ENCODE peak calls at places on chromosome 18, in nine cellular contexts. One of them, this sample, is unnamed.

GRCh38 chr18:48727685-48728084 is 188.9 kb downstream of the CTIF start:
- DNase-seq in HFFc6: no peak
- DNase-seq in B cell: no peak
- DNase-seq in lower lobe of right lung: no peak
- DNase-seq in cardiac fibroblast: no peak
- DNase-seq in right atrium auricular region: no peak
- DNase-seq in K562: no peak
- DNase-seq in bronchial epithelial cell: peak; percentile 4
- DNase-seq in endothelial cell: no peak
- DNase-seq in this sample: no peak

GRCh38 chr18:10122116-10122515 is 208.3 kb downstream of the VAPA start:
- DNase-seq in bronchial epithelial cell: peak; percentile 81
- DNase-seq in lower lobe of right lung: no peak
- DNase-seq in endothelial cell: no peak
- DNase-seq in HFFc6: peak; percentile 88
- DNase-seq in B cell: no peak
- DNase-seq in cardiac fibroblast: peak; percentile 83
- DNase-seq in K562: no peak
- DNase-seq in right atrium auricular region: no peak
- DNase-seq in this sample: no peak

GRCh38 chr18:23763343-23763742 is 74.1 kb downstream of the LAMA3 start:
- DNase-seq in right atrium auricular region: no peak
- DNase-seq in bronchial epithelial cell: no peak
- DNase-seq in B cell: no peak
- DNase-seq in HFFc6: no peak
- DNase-seq in cardiac fibroblast: no peak
- DNase-seq in endothelial cell: no peak
- DNase-seq in K562: no peak
- DNase-seq in lower lobe of right lung: no peak
- DNase-seq in this sample: no peak

GRCh38 chr18:79904357-79905147 is 46.9 kb downstream of the SLC66A2 start:
- DNase-seq in endothelial cell: no peak
- DNase-seq in lower lobe of right lung: peak; percentile 47
- DNase-seq in bronchial epithelial cell: peak; percentile 80
- DNase-seq in B cell: no peak
- DNase-seq in right atrium auricular region: no peak
- DNase-seq in cardiac fibroblast: no peak
- DNase-seq in K562: no peak
- DNase-seq in HFFc6: no peak
- DNase-seq in this sample: no peak

GRCh38 chr18:43312891-43313290 is 35.6 kb upstream of the SYT4 start:
- DNase-seq in right atrium auricular region: no peak
- DNase-seq in cardiac fibroblast: no peak
- DNase-seq in lower lobe of right lung: no peak
- DNase-seq in bronchial epithelial cell: peak; percentile 89
- DNase-seq in B cell: no peak
- DNase-seq in endothelial cell: no peak
- DNase-seq in HFFc6: no peak
- DNase-seq in K562: no peak
- DNase-seq in this sample: no peak

GRCh38 chr18:37403100-37403781 is 162.4 kb downstream of the CELF4 start:
- DNase-seq in lower lobe of right lung: no peak
- DNase-seq in HFFc6: peak; percentile 95
- DNase-seq in B cell: no peak
- DNase-seq in cardiac fibroblast: peak; percentile 86
- DNase-seq in bronchial epithelial cell: peak; percentile 20
- DNase-seq in K562: no peak
- DNase-seq in right atrium auricular region: peak; percentile 66
- DNase-seq in endothelial cell: no peak
- DNase-seq in this sample: no peak

GRCh38 chr18:59707306-59707705 is 10.1 kb upstream of the CCBE1 start:
- DNase-seq in HFFc6: no peak
- DNase-seq in cardiac fibroblast: no peak
- DNase-seq in endothelial cell: no peak
- DNase-seq in right atrium auricular region: no peak
- DNase-seq in B cell: no peak
- DNase-seq in lower lobe of right lung: no peak
- DNase-seq in bronchial epithelial cell: no peak
- DNase-seq in K562: no peak
- DNase-seq in this sample: no peak

GRCh38 chr18:2939317-2939716 is 73.6 kb downstream of the LPIN2 start:
- DNase-seq in cardiac fibroblast: no peak
- DNase-seq in right atrium auricular region: no peak
- DNase-seq in bronchial epithelial cell: no peak
- DNase-seq in K562: no peak
- DNase-seq in B cell: no peak
- DNase-seq in lower lobe of right lung: peak; percentile 68
- DNase-seq in endothelial cell: no peak
- DNase-seq in HFFc6: no peak
- DNase-seq in this sample: no peak

GRCh38 chr18:33720133-33720532 is 142.1 kb downstream of the ASXL3 start:
- DNase-seq in K562: no peak
- DNase-seq in endothelial cell: no peak
- DNase-seq in HFFc6: no peak
- DNase-seq in lower lobe of right lung: no peak
- DNase-seq in cardiac fibroblast: peak; percentile 25
- DNase-seq in B cell: no peak
- DNase-seq in right atrium auricular region: no peak
- DNase-seq in bronchial epithelial cell: peak; percentile 93
- DNase-seq in this sample: no peak

GRCh38 chr18:75183973-75184372 is 25.0 kb downstream of the PTGR3 start:
- DNase-seq in K562: no peak
- DNase-seq in right atrium auricular region: peak; percentile 46
- DNase-seq in lower lobe of right lung: no peak
- DNase-seq in bronchial epithelial cell: no peak
- DNase-seq in B cell: no peak
- DNase-seq in HFFc6: no peak
- DNase-seq in endothelial cell: no peak
- DNase-seq in cardiac fibroblast: no peak
- DNase-seq in this sample: no peak

GRCh38 chr18:55511277-55511676 is 76.7 kb downstream of the TCF4 start:
- DNase-seq in HFFc6: no peak
- DNase-seq in K562: no peak
- DNase-seq in right atrium auricular region: no peak
- DNase-seq in lower lobe of right lung: no peak
- DNase-seq in endothelial cell: no peak
- DNase-seq in bronchial epithelial cell: no peak
- DNase-seq in B cell: no peak
- DNase-seq in cardiac fibroblast: no peak
- DNase-seq in this sample: no peak

GRCh38 chr18:10354241-10354811 is 100.1 kb upstream of the APCDD1 start:
- DNase-seq in right atrium auricular region: no peak
- DNase-seq in HFFc6: no peak
- DNase-seq in K562: no peak
- DNase-seq in B cell: no peak
- DNase-seq in lower lobe of right lung: no peak
- DNase-seq in endothelial cell: no peak
- DNase-seq in cardiac fibroblast: peak; percentile 26
- DNase-seq in bronchial epithelial cell: no peak
- DNase-seq in this sample: no peak

GRCh38 chr18:58813090-58813489 is 51.6 kb upstream of the ZNF532 start:
- DNase-seq in HFFc6: no peak
- DNase-seq in cardiac fibroblast: no peak
- DNase-seq in right atrium auricular region: no peak
- DNase-seq in K562: no peak
- DNase-seq in endothelial cell: no peak
- DNase-seq in bronchial epithelial cell: no peak
- DNase-seq in B cell: no peak
- DNase-seq in lower lobe of right lung: no peak
- DNase-seq in this sample: no peak

GRCh38 chr18:10707294-10707693 is 181.5 kb downstream of the NAPG start:
- DNase-seq in right atrium auricular region: no peak
- DNase-seq in bronchial epithelial cell: no peak
- DNase-seq in cardiac fibroblast: no peak
- DNase-seq in B cell: no peak
- DNase-seq in K562: no peak
- DNase-seq in lower lobe of right lung: no peak
- DNase-seq in HFFc6: no peak
- DNase-seq in endothelial cell: no peak
- DNase-seq in this sample: no peak

GRCh38 chr18:68738572-68738971 is 23.7 kb upstream of the TMX3 start:
- DNase-seq in endothelial cell: no peak
- DNase-seq in HFFc6: no peak
- DNase-seq in bronchial epithelial cell: no peak
- DNase-seq in cardiac fibroblast: no peak
- DNase-seq in lower lobe of right lung: no peak
- DNase-seq in K562: no peak
- DNase-seq in B cell: no peak
- DNase-seq in right atrium auricular region: no peak
- DNase-seq in this sample: no peak

GRCh38 chr18:44602845-44603244 is 77.8 kb upstream of the SETBP1 start:
- DNase-seq in HFFc6: peak; percentile 24
- DNase-seq in K562: no peak
- DNase-seq in cardiac fibroblast: no peak
- DNase-seq in right atrium auricular region: no peak
- DNase-seq in endothelial cell: no peak
- DNase-seq in bronchial epithelial cell: peak; percentile 91
- DNase-seq in lower lobe of right lung: no peak
- DNase-seq in B cell: no peak
- DNase-seq in this sample: no peak

GRCh38 chr18:50696929-50697328 is 122.9 kb downstream of the MRO start:
- DNase-seq in K562: no peak
- DNase-seq in right atrium auricular region: no peak
- DNase-seq in HFFc6: no peak
- DNase-seq in cardiac fibroblast: no peak
- DNase-seq in lower lobe of right lung: no peak
- DNase-seq in endothelial cell: no peak
- DNase-seq in B cell: no peak
- DNase-seq in bronchial epithelial cell: no peak
- DNase-seq in this sample: no peak

GRCh38 chr18:74166397-74166796 is 18.1 kb downstream of the TIMM21 start:
- DNase-seq in lower lobe of right lung: no peak
- DNase-seq in HFFc6: no peak
- DNase-seq in bronchial epithelial cell: no peak
- DNase-seq in B cell: no peak
- DNase-seq in K562: no peak
- DNase-seq in cardiac fibroblast: no peak
- DNase-seq in endothelial cell: no peak
- DNase-seq in right atrium auricular region: no peak
- DNase-seq in this sample: no peak

DNA sequence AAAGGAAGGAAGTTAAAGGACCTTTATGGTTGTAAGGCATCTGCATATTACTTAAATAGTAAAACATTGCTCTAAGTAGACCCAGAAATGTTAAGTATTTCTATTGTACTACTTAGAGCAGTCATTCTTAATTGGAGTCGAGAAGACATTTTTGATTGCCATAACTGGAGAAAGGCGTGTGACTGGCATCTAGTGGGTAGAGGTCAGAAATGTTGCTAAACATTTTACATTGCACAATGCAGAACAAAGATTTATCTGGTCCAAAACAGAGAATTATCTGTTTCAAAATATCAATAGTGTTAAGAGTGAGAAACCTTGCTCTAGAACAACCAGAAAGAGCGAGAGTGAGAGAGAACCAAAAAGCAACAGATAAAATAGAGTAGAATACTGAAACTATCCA is 23.3 kb upstream of the ROCK1 start:
- DNase-seq in cardiac fibroblast: peak; percentile 55
- DNase-seq in K562: no peak
- DNase-seq in HFFc6: peak; percentile 5
- DNase-seq in lower lobe of right lung: no peak
- DNase-seq in B cell: peak; percentile 42
- DNase-seq in bronchial epithelial cell: peak; percentile 43
- DNase-seq in endothelial cell: no peak
- DNase-seq in right atrium auricular region: no peak
- DNase-seq in this sample: no peak
- TF ChIP-seq CTCF in cardiac fibroblast: peak; percentile 17
- TF ChIP-seq CTCF in K562: no peak
- TF ChIP-seq CTCF in HFFc6: peak; percentile 58
- TF ChIP-seq CTCF in lower lobe of right lung: peak; percentile 37
- TF ChIP-seq CTCF in B cell: peak; percentile 75
- TF ChIP-seq CTCF in bronchial epithelial cell: peak; percentile 25
- TF ChIP-seq CTCF in endothelial cell: no peak
- TF ChIP-seq CTCF in right atrium auricular region: peak; percentile 54
- TF ChIP-seq CTCF in this sample: no peak

GRCh38 chr18:52992041-52992440 is 652.0 kb downstream of the DCC start:
- DNase-seq in bronchial epithelial cell: no peak
- DNase-seq in endothelial cell: peak; percentile 36
- DNase-seq in right atrium auricular region: no peak
- DNase-seq in HFFc6: no peak
- DNase-seq in lower lobe of right lung: no peak
- DNase-seq in B cell: no peak
- DNase-seq in cardiac fibroblast: no peak
- DNase-seq in K562: no peak
- DNase-seq in this sample: no peak
- TF ChIP-seq CTCF in bronchial epithelial cell: peak; percentile 9
- TF ChIP-seq CTCF in endothelial cell: no peak
- TF ChIP-seq CTCF in right atrium auricular region: peak; percentile 16
- TF ChIP-seq CTCF in HFFc6: no peak
- TF ChIP-seq CTCF in lower lobe of right lung: peak; percentile 14
- TF ChIP-seq CTCF in B cell: no peak
- TF ChIP-seq CTCF in cardiac fibroblast: no peak
- TF ChIP-seq CTCF in K562: no peak
- TF ChIP-seq CTCF in this sample: peak; percentile 22

DNA sequence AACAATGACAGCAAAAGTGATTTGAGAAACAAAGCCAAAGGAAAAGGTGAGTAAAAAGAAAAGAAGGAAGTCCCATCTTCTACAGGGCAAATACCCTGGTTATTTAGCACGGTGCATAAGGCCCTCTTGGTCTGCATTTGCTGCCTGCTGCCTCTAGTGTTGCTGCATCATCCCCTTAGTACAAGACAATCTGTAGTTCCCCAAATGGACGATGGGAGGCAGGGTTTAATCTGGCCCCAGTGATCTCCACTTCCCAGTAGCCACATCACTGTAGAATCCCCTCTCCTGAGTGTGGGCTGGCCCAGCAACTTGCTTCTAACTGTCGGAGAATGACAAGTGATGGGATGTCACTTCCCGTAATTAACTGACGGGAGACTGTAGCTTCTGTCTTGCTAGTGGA is 85.1 kb downstream of the CTAGE1 start:
- DNase-seq in right atrium auricular region: no peak
- DNase-seq in bronchial epithelial cell: no peak
- DNase-seq in lower lobe of right lung: no peak
- DNase-seq in B cell: no peak
- DNase-seq in cardiac fibroblast: no peak
- DNase-seq in K562: peak; percentile 55
- DNase-seq in endothelial cell: peak; percentile 24
- DNase-seq in HFFc6: no peak
- DNase-seq in this sample: no peak
- TF ChIP-seq CTCF in right atrium auricular region: no peak
- TF ChIP-seq CTCF in bronchial epithelial cell: no peak
- TF ChIP-seq CTCF in lower lobe of right lung: no peak
- TF ChIP-seq CTCF in B cell: no peak
- TF ChIP-seq CTCF in cardiac fibroblast: no peak
- TF ChIP-seq CTCF in K562: peak; percentile 88
- TF ChIP-seq CTCF in endothelial cell: peak; percentile 43
- TF ChIP-seq CTCF in HFFc6: peak; percentile 53
- TF ChIP-seq CTCF in this sample: peak; percentile 11

DNA sequence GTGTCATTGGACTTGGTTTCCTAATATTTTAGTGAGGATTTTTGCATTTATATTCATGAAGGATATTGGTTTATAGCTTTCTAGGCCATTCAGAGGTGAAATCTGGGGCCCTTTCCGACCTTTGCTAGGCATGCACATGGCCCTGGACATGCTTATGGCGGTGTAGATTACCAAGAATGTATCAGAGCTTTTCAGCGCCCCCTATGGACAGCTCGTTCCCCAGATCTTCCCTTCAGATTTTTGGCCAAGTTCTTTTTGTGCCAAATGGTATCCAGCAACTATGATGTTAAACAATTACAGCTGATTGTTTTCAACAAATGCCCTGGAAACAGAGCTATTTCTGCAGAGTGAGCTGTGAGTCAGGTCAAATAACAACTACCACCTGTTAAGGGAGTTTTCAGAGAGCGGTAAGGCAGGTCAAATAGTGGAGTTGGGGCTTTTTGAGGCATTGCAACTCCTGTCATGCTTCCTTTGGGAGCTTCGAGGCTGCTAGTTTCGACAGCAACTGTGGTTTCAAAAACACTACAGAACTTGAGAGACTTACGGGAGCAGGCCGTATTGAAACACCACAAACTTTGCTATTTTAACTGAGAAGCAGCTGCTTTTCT is 188.3 kb downstream of the ZNF516 start:
- DNase-seq in HFFc6: no peak
- DNase-seq in cardiac fibroblast: no peak
- DNase-seq in B cell: no peak
- DNase-seq in K562: peak; percentile 6
- DNase-seq in bronchial epithelial cell: no peak
- DNase-seq in right atrium auricular region: no peak
- DNase-seq in endothelial cell: no peak
- DNase-seq in lower lobe of right lung: no peak
- DNase-seq in this sample: no peak
- TF ChIP-seq CTCF in HFFc6: peak; percentile 56
- TF ChIP-seq CTCF in cardiac fibroblast: no peak
- TF ChIP-seq CTCF in B cell: no peak
- TF ChIP-seq CTCF in K562: peak; percentile 36
- TF ChIP-seq CTCF in bronchial epithelial cell: no peak
- TF ChIP-seq CTCF in right atrium auricular region: no peak
- TF ChIP-seq CTCF in endothelial cell: peak; percentile 60
- TF ChIP-seq CTCF in lower lobe of right lung: no peak
- TF ChIP-seq CTCF in this sample: no peak

This sample was measured in nephron progenitor cell.